ENCODE peak calls at places on chromosome 13, in eight cellular contexts. One of them, this sample, is unnamed.

GRCh38 chr13:74287672-74288169 is 153.5 kb upstream of the KLF12 start:
- DNase-seq in fibroblast of lung: peak
- DNase-seq in cardiac fibroblast: peak
- DNase-seq in HCT116: no peak
- DNase-seq in AG09319: peak
- DNase-seq in WTC11: peak
- DNase-seq in thoracic aorta: peak
- DNase-seq in progenitor cell of endocrine pancreas: no peak
- DNase-seq in this sample: no peak

GRCh38 chr13:94233401-94233800 is 246.1 kb downstream of the DCT start:
- DNase-seq in fibroblast of lung: peak
- DNase-seq in cardiac fibroblast: peak
- DNase-seq in HCT116: no peak
- DNase-seq in AG09319: peak
- DNase-seq in WTC11: no peak
- DNase-seq in thoracic aorta: no peak
- DNase-seq in progenitor cell of endocrine pancreas: no peak
- DNase-seq in this sample: no peak

GRCh38 chr13:100330662-100331061 is 241.8 kb downstream of the PCCA start:
- DNase-seq in fibroblast of lung: peak
- DNase-seq in cardiac fibroblast: peak
- DNase-seq in HCT116: no peak
- DNase-seq in AG09319: no peak
- DNase-seq in WTC11: no peak
- DNase-seq in thoracic aorta: no peak
- DNase-seq in progenitor cell of endocrine pancreas: no peak
- DNase-seq in this sample: no peak

GRCh38 chr13:103287659-103288058 is 221.4 kb upstream of the SLC10A2 start:
- DNase-seq in fibroblast of lung: peak
- DNase-seq in cardiac fibroblast: peak
- DNase-seq in HCT116: no peak
- DNase-seq in AG09319: no peak
- DNase-seq in WTC11: no peak
- DNase-seq in thoracic aorta: no peak
- DNase-seq in progenitor cell of endocrine pancreas: no peak
- DNase-seq in this sample: no peak

GRCh38 chr13:66345988-66346387 is 884.1 kb downstream of the PCDH9 start:
- DNase-seq in fibroblast of lung: no peak
- DNase-seq in cardiac fibroblast: no peak
- DNase-seq in HCT116: no peak
- DNase-seq in AG09319: no peak
- DNase-seq in WTC11: no peak
- DNase-seq in thoracic aorta: no peak
- DNase-seq in progenitor cell of endocrine pancreas: no peak
- DNase-seq in this sample: no peak

GRCh38 chr13:41488124-41488523 is 30.8 kb downstream of the RGCC start:
- DNase-seq in fibroblast of lung: no peak
- DNase-seq in cardiac fibroblast: no peak
- DNase-seq in HCT116: no peak
- DNase-seq in AG09319: no peak
- DNase-seq in WTC11: no peak
- DNase-seq in thoracic aorta: no peak
- DNase-seq in progenitor cell of endocrine pancreas: no peak
- DNase-seq in this sample: no peak

GRCh38 chr13:83677985-83678384 is 204.3 kb downstream of the SLITRK1 start:
- DNase-seq in fibroblast of lung: no peak
- DNase-seq in cardiac fibroblast: no peak
- DNase-seq in HCT116: no peak
- DNase-seq in AG09319: no peak
- DNase-seq in WTC11: no peak
- DNase-seq in thoracic aorta: no peak
- DNase-seq in progenitor cell of endocrine pancreas: no peak
- DNase-seq in this sample: no peak

GRCh38 chr13:94056362-94056990 is 423.0 kb downstream of the DCT start:
- DNase-seq in fibroblast of lung: peak
- DNase-seq in cardiac fibroblast: no peak
- DNase-seq in HCT116: no peak
- DNase-seq in AG09319: no peak
- DNase-seq in WTC11: no peak
- DNase-seq in thoracic aorta: no peak
- DNase-seq in progenitor cell of endocrine pancreas: no peak
- DNase-seq in this sample: no peak

GRCh38 chr13:39394811-39395685 is 207.9 kb downstream of the LHFPL6 start:
- DNase-seq in fibroblast of lung: peak
- DNase-seq in cardiac fibroblast: no peak
- DNase-seq in HCT116: no peak
- DNase-seq in AG09319: no peak
- DNase-seq in WTC11: no peak
- DNase-seq in thoracic aorta: no peak
- DNase-seq in progenitor cell of endocrine pancreas: no peak
- DNase-seq in this sample: no peak

GRCh38 chr13:53342623-53343022 is 314.0 kb downstream of the OLFM4 start:
- DNase-seq in fibroblast of lung: no peak
- DNase-seq in cardiac fibroblast: no peak
- DNase-seq in HCT116: no peak
- DNase-seq in AG09319: no peak
- DNase-seq in WTC11: no peak
- DNase-seq in thoracic aorta: no peak
- DNase-seq in progenitor cell of endocrine pancreas: no peak
- DNase-seq in this sample: no peak

GRCh38 chr13:37395544-37395943 is 203.0 kb downstream of the POSTN start:
- DNase-seq in fibroblast of lung: peak
- DNase-seq in cardiac fibroblast: no peak
- DNase-seq in HCT116: no peak
- DNase-seq in AG09319: no peak
- DNase-seq in WTC11: no peak
- DNase-seq in thoracic aorta: no peak
- DNase-seq in progenitor cell of endocrine pancreas: no peak
- DNase-seq in this sample: no peak

GRCh38 chr13:27455331-27455855 is 5.0 kb upstream of the MTIF3 start:
- DNase-seq in fibroblast of lung: no peak
- DNase-seq in cardiac fibroblast: peak
- DNase-seq in HCT116: no peak
- DNase-seq in AG09319: no peak
- DNase-seq in WTC11: peak
- DNase-seq in thoracic aorta: no peak
- DNase-seq in progenitor cell of endocrine pancreas: no peak
- DNase-seq in this sample: no peak

GRCh38 chr13:83879431-83880171 is 2.7 kb downstream of the SLITRK1 start:
- DNase-seq in fibroblast of lung: peak
- DNase-seq in cardiac fibroblast: no peak
- DNase-seq in HCT116: no peak
- DNase-seq in AG09319: no peak
- DNase-seq in WTC11: no peak
- DNase-seq in thoracic aorta: no peak
- DNase-seq in progenitor cell of endocrine pancreas: no peak
- DNase-seq in this sample: no peak

GRCh38 chr13:86976521-86977324 is 694.4 kb upstream of the SLITRK5 start:
- DNase-seq in fibroblast of lung: peak
- DNase-seq in cardiac fibroblast: no peak
- DNase-seq in HCT116: no peak
- DNase-seq in AG09319: no peak
- DNase-seq in WTC11: no peak
- DNase-seq in thoracic aorta: no peak
- DNase-seq in progenitor cell of endocrine pancreas: no peak
- DNase-seq in this sample: no peak

GRCh38 chr13:86974251-86974994 is 696.7 kb upstream of the SLITRK5 start:
- DNase-seq in fibroblast of lung: no peak
- DNase-seq in cardiac fibroblast: no peak
- DNase-seq in HCT116: no peak
- DNase-seq in AG09319: no peak
- DNase-seq in WTC11: no peak
- DNase-seq in thoracic aorta: no peak
- DNase-seq in progenitor cell of endocrine pancreas: no peak
- DNase-seq in this sample: no peak

DNA sequence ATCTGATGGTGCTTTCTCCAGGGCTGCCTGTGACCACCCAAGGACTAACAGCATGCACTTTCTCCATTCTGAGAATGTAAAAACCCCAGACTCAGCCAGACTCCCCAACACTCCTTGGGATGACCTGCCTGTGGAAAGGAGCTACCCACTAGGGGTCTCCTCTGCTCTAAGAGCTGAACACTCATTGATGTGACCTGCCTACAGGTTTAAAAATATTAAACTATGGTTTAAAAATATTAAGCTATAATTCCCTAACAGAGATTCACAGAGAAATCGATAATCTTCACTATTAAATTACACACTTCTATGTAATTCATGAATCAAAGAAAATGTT is 696.2 kb upstream of the SLITRK5 start:
- DNase-seq in fibroblast of lung: no peak
- DNase-seq in cardiac fibroblast: no peak
- DNase-seq in HCT116: no peak
- DNase-seq in AG09319: no peak
- DNase-seq in WTC11: peak
- DNase-seq in thoracic aorta: no peak
- DNase-seq in progenitor cell of endocrine pancreas: no peak
- DNase-seq in this sample: no peak
- TF ChIP-seq CTCF in fibroblast of lung: peak
- TF ChIP-seq CTCF in cardiac fibroblast: no peak
- TF ChIP-seq CTCF in HCT116: no peak
- TF ChIP-seq CTCF in AG09319: peak
- TF ChIP-seq CTCF in WTC11: no peak
- TF ChIP-seq CTCF in thoracic aorta: no peak
- TF ChIP-seq CTCF in progenitor cell of endocrine pancreas: peak
- TF ChIP-seq CTCF in this sample: peak

DNA sequence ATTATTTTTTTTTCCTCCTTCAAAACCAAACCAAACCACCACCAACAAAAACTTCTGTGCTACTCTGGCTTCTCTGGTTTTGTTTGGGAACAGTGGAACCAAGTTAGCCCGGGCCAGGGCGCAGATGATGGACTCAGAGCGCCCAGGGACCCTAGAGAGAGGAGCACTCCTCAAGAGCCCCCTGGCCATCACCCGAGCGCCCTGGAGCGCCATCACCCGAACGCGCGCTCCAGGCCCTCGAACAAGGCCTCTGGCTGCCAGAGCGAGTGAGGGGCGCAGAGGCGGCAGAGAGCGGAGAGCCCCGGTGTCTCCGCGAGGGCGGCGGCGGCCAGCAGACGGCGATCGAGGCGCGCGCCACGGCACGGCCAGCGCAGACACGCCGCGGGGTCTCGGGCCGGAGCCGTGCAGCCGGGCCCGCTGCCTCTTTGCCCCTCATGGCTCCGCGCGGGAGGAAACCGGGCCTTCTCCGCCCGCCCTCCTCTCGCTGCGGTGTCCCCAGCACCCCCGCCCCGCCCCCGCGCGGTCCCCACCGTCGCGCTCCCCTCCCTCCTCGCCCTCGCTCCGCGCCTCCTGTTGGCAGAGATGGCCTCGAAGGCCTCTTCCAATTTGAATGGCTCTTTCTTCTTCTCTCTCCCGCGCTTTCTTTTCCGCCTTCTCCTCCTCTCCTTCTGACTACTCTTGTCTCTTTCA is 4.2 kb upstream of the SOX1 start:
- DNase-seq in fibroblast of lung: no peak
- DNase-seq in cardiac fibroblast: no peak
- DNase-seq in HCT116: no peak
- DNase-seq in AG09319: no peak
- DNase-seq in WTC11: peak
- DNase-seq in thoracic aorta: no peak
- DNase-seq in progenitor cell of endocrine pancreas: peak
- DNase-seq in this sample: no peak
- TF ChIP-seq CTCF in fibroblast of lung: no peak
- TF ChIP-seq CTCF in cardiac fibroblast: no peak
- TF ChIP-seq CTCF in HCT116: no peak
- TF ChIP-seq CTCF in AG09319: no peak
- TF ChIP-seq CTCF in WTC11: peak
- TF ChIP-seq CTCF in thoracic aorta: no peak
- TF ChIP-seq CTCF in progenitor cell of endocrine pancreas: peak
- TF ChIP-seq CTCF in this sample: peak

DNA sequence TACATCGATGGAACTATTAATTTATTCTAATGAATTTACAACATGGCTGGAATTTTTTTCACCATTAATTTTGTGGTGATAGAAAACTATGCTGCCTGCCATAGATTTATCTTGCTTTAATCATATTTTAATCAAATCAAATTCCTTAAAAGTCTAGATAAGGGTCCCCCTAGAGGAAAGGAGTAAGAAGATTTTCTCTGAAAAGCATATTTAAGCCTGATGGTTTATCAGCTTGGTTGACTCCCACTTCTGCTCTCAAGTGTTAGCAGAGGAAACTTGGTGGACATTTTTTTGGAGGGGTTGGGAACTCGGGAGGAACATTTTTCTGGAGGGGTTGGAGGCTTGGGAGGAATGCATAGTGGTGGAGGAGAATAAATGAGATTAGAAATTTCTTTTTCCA is 253.3 kb downstream of the KCNRG start:
- DNase-seq in fibroblast of lung: no peak
- DNase-seq in cardiac fibroblast: peak
- DNase-seq in HCT116: no peak
- DNase-seq in AG09319: no peak
- DNase-seq in WTC11: no peak
- DNase-seq in thoracic aorta: no peak
- DNase-seq in progenitor cell of endocrine pancreas: no peak
- DNase-seq in this sample: no peak
- TF ChIP-seq CTCF in fibroblast of lung: peak
- TF ChIP-seq CTCF in cardiac fibroblast: peak
- TF ChIP-seq CTCF in HCT116: no peak
- TF ChIP-seq CTCF in AG09319: peak
- TF ChIP-seq CTCF in WTC11: no peak
- TF ChIP-seq CTCF in thoracic aorta: no peak
- TF ChIP-seq CTCF in progenitor cell of endocrine pancreas: no peak
- TF ChIP-seq CTCF in this sample: peak

GRCh38 chr13:114311908-114312307 is 2.4 kb upstream of the CHAMP1 start:
- DNase-seq in fibroblast of lung: no peak
- DNase-seq in cardiac fibroblast: peak
- DNase-seq in HCT116: no peak
- DNase-seq in AG09319: no peak
- DNase-seq in WTC11: no peak
- DNase-seq in thoracic aorta: no peak
- DNase-seq in progenitor cell of endocrine pancreas: no peak
- DNase-seq in this sample: no peak

GRCh38 chr13:114310961-114311360 is 3.3 kb upstream of the CHAMP1 start:
- DNase-seq in fibroblast of lung: peak
- DNase-seq in cardiac fibroblast: peak
- DNase-seq in HCT116: no peak
- DNase-seq in AG09319: no peak
- DNase-seq in WTC11: no peak
- DNase-seq in thoracic aorta: no peak
- DNase-seq in progenitor cell of endocrine pancreas: no peak
- DNase-seq in this sample: no peak

GRCh38 chr13:114313061-114313860 is 1.0 kb upstream of the CHAMP1 start:
- DNase-seq in fibroblast of lung: peak
- DNase-seq in cardiac fibroblast: peak
- DNase-seq in HCT116: no peak
- DNase-seq in AG09319: no peak
- DNase-seq in WTC11: no peak
- DNase-seq in thoracic aorta: no peak
- DNase-seq in progenitor cell of endocrine pancreas: no peak
- DNase-seq in this sample: no peak

GRCh38 chr13:114309806-114310410 is 4.4 kb upstream of the CHAMP1 start:
- DNase-seq in fibroblast of lung: no peak
- DNase-seq in cardiac fibroblast: no peak
- DNase-seq in HCT116: no peak
- DNase-seq in AG09319: no peak
- DNase-seq in WTC11: no peak
- DNase-seq in thoracic aorta: no peak
- DNase-seq in progenitor cell of endocrine pancreas: no peak
- DNase-seq in this sample: no peak

DNA sequence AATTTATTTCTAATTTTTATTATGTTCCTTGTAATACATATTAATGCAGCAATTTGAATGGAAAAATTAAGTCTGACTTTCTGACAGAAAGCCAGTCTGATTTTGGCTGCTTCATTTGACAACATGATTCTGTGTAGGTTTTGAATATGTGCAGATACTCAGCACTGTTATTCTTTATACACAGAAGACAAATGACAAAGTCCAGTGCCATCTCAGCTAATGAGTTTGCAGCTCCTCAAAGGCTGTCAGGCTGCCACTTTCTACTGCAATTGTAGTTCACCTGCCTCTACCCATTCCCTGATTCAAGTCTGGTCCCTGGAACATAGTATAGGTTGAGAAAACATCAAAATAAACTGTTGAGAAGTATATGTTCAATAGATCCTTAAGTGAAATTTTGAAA is 2.9 kb upstream of the CHAMP1 start:
- DNase-seq in fibroblast of lung: no peak
- DNase-seq in cardiac fibroblast: no peak
- DNase-seq in HCT116: no peak
- DNase-seq in AG09319: no peak
- DNase-seq in WTC11: no peak
- DNase-seq in thoracic aorta: no peak
- DNase-seq in progenitor cell of endocrine pancreas: no peak
- DNase-seq in this sample: no peak
- TF ChIP-seq CTCF in fibroblast of lung: no peak
- TF ChIP-seq CTCF in cardiac fibroblast: no peak
- TF ChIP-seq CTCF in HCT116: no peak
- TF ChIP-seq CTCF in AG09319: no peak
- TF ChIP-seq CTCF in WTC11: no peak
- TF ChIP-seq CTCF in thoracic aorta: no peak
- TF ChIP-seq CTCF in progenitor cell of endocrine pancreas: no peak
- TF ChIP-seq CTCF in this sample: no peak

This sample was measured in osteocyte.